ENCODE peak calls at places on chromosomes 7 and 10, in seven cellular contexts. J, W, P, O, C, B and I are unnamed samples.

GRCh38 chr10:43965033-43965917 is 316.6 kb upstream of the ZNF32 start:
- DNase-seq in O (no peak), J (no peak), C (no peak), B (peak; percentile 66), W (no peak), P (no peak), I (no peak)

GRCh38 chr10:72736176-72736795 is 44.3 kb downstream of the MCU start:
- DNase-seq in C (no peak), B (peak; percentile 74), J (no peak), W (peak; percentile 56), P (no peak), O (no peak), I (peak; percentile 5)

GRCh38 chr10:129033790-129034272 is 433.2 kb upstream of the MGMT start:
- DNase-seq in P (no peak), O (no peak), C (no peak), J (no peak), B (no peak), W (no peak), I (no peak)

GRCh38 chr10:32163076-32163773 is 107.0 kb upstream of the KIF5B start:
- DNase-seq in J (no peak), O (no peak), W (no peak), P (no peak), B (no peak), C (no peak), I (no peak)

GRCh38 chr7:44757311-44757710 is 8.7 kb downstream of the ZMIZ2 start:
- DNase-seq in W (peak; percentile 51), P (peak; percentile 78), C (no peak), J (no peak), O (no peak), B (peak; percentile 33), I (no peak)

GRCh38 chr7:43737467-43738127 is 8.3 kb upstream of the COA1 start:
- DNase-seq in J (no peak), W (no peak), B (no peak), O (no peak), C (no peak), P (no peak), I (no peak)

GRCh38 chr10:14859775-14860174 is 18.9 kb upstream of the SUV39H2 start:
- DNase-seq in W (no peak), C (no peak), O (no peak), J (no peak), P (no peak), B (peak; percentile 23), I (no peak)

GRCh38 chr7:47799529-47799928 is 148.7 kb downstream of the PKD1L1 start:
- DNase-seq in O (no peak), B (no peak), P (no peak), C (no peak), W (no peak), J (no peak), I (no peak)

GRCh38 chr10:132609211-132609610 is 71.6 kb downstream of the INPP5A start:
- DNase-seq in P (no peak), W (no peak), J (no peak), O (peak; percentile 46), B (no peak), C (no peak), I (no peak)

GRCh38 chr10:32942081-32942480 is 15.9 kb downstream of the ITGB1 start:
- DNase-seq in P (no peak), C (no peak), B (no peak), O (no peak), W (no peak), J (no peak), I (no peak)

GRCh38 chr7:49398730-49399129 is 374.7 kb upstream of the VWC2 start:
- DNase-seq in B (no peak), J (no peak), O (no peak), W (no peak), C (no peak), P (no peak), I (no peak)

GRCh38 chr7:152492952-152493351 is 57.1 kb upstream of the KMT2C start:
- DNase-seq in C (no peak), W (no peak), P (no peak), J (no peak), B (no peak), O (no peak), I (no peak)

GRCh38 chr7:121151663-121152344 is 163.3 kb downstream of the CPED1 start:
- DNase-seq in O (no peak), B (no peak), P (no peak), W (no peak), C (no peak), J (no peak), I (peak; percentile 33)

GRCh38 chr7:46315891-46316290 is 394.8 kb upstream of the IGFBP3 start:
- DNase-seq in B (peak; percentile 27), J (no peak), W (peak; percentile 16), P (no peak), C (no peak), O (no peak), I (no peak)

GRCh38 chr10:27341001-27341400 is 100.4 kb upstream of the ACBD5 start:
- DNase-seq in C (no peak), P (no peak), B (no peak), O (no peak), W (no peak), J (no peak), I (no peak)

GRCh38 chr10:103688451-103688850 is 166.9 kb downstream of the SH3PXD2A start:
- DNase-seq in O (no peak), B (no peak), J (no peak), W (peak; percentile 56), P (no peak), C (no peak), I (no peak)

GRCh38 chr10:132507956-132508490 is 29.6 kb upstream of the INPP5A start:
- DNase-seq in O (peak; percentile 36), P (no peak), W (no peak), C (no peak), B (no peak), J (no peak), I (no peak)

GRCh38 chr7:36777062-36777461 is 52.8 kb upstream of the AOAH start:
- DNase-seq in W (no peak), P (no peak), J (no peak), C (no peak), O (no peak), B (no peak), I (no peak)

GRCh38 chr10:30818010-30818660 is 188.6 kb upstream of the LYZL2 start:
- DNase-seq in C (peak; percentile 44), O (no peak), J (no peak), P (peak; percentile 71), W (no peak), B (peak; percentile 42), I (no peak)

GRCh38 chr7:86823769-86824168 is 180.1 kb downstream of the GRM3 start:
- DNase-seq in C (no peak), W (no peak), O (no peak), J (no peak), B (no peak), P (no peak), I (no peak)

GRCh38 chr7:130615583-130615982 is 53.0 kb downstream of the COPG2 start:
- DNase-seq in P (no peak), W (no peak), C (peak; percentile 58), B (no peak), O (no peak), J (no peak), I (no peak)

GRCh38 chr7:102222445-102222844 is 64.2 kb upstream of the SH2B2 start:
- DNase-seq in C (no peak), J (no peak), B (peak; percentile 9), W (no peak), P (no peak), O (no peak), I (no peak)

GRCh38 chr7:36840930-36841329 is 116.6 kb upstream of the AOAH start:
- DNase-seq in O (no peak), J (no peak), W (no peak), P (no peak), C (no peak), B (no peak), I (no peak)

GRCh38 chr10:2529945-2530344 is 537.4 kb upstream of the PFKP start:
- DNase-seq in W (no peak), J (no peak), B (no peak), C (no peak), P (no peak), O (no peak), I (no peak)

GRCh38 chr7:84196007-84196551 is 1.5 kb upstream of the SEMA3A start:
- DNase-seq in W (peak; percentile 31), J (no peak), C (no peak), P (no peak), O (no peak), B (peak; percentile 82), I (no peak)

DNA sequence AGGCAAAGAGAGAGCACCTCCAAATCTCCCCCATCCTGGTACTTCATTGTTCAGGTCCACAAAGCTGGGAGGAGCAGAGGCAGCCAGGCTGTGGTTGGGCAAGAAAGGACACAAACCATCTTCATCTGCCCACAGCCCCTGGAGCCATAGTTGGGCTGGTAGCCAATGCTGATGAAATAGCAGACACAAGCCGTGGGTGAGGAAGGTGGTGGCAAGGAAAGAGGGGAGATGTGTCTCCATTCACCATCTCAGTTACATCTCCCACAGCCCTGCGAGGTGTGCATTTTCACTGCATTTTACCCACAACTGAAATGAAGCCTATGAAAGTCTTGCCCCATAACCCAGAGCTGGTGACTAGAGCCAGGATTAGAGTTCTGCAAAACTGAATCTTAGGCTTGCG is 35.0 kb downstream of the PIK3AP1 start:
- DNase-seq in W (no peak), J (no peak), P (no peak), C (no peak), B (no peak), O (no peak), I (no peak)
- H3K4me1 ChIP-seq in W (no peaks in the 10 kb centered on the region), J (no peaks in the 10 kb centered on the region), P (no peaks in the 10 kb centered on the region), C (no peaks in the 10 kb centered on the region), B (no peaks in the 10 kb centered on the region), O (no peaks in the 10 kb centered on the region), I (peaks cover 18% of the 10 kb centered on the region)

GRCh38 chr7:38424750-38425463 is 151.5 kb upstream of the TARP start:
- DNase-seq in P (no peak), W (no peak), O (no peak), J (no peak), C (no peak), B (peak; percentile 27), I (no peak)
- TF ChIP-seq CTCF in P (no peak), W (no peak), O (no peak), J (no peak), C (no peak), B (peak; percentile 29), I (no peak)

DNA sequence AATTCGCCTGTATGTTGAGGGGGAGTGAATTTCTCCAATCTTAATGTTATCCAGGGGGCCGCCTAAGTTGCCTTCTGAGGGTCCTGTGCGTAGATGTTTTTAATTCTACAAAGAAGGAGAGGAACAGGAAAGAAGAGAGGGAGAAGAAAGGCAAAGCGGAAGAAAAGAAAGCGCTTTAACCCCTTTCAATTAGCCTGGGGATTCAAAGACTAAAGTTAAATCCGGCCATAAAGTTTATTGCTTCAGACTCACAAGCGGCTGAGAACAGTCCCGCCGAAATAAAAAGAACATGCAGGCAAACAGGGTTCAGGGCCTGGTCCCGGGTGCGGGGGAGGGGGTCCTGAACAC is 4.5 kb downstream of the HOXA5 start:
- DNase-seq in P (no peak), B (no peak), W (no peak), J (no peak), O (no peak), C (no peak), I (no peak)
- H3K4me3 ChIP-seq in P (no peak overlapping the region), B (peak overlapping the region; percentile 89), W (no peak overlapping the region), J (peak overlapping the region; percentile 28), O (peak overlapping the region; percentile 80), C (no peak overlapping the region), I (no peak overlapping the region)

DNA sequence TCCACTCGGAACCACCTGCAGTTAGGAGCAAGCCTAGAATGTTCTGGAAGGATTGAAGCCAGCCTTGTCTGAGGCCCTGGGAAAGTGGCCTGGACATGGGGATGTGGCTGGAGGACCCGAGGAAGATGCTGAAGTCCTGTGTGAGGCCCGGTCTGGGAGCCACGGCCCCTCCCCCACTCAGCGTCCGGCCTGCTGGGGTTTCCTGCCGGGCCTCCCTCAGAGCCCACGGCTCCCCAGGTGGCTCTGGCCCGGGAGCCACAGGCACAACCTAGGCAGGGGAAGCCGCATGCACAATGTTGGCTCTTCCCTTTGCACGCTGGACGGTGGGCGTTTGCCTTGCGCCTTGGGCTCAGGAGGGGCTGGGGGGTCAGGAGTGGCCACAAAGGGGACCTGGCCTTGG is 39.0 kb downstream of the UNCX start:
- DNase-seq in J (no peak), B (no peak), W (no peak), P (no peak), O (no peak), C (no peak), I (no peak)
- H3K4me1 ChIP-seq in J (no peaks in the 10 kb centered on the region), B (no peaks in the 10 kb centered on the region), W (no peaks in the 10 kb centered on the region), P (no peaks in the 10 kb centered on the region), O (no peaks in the 10 kb centered on the region), C (no peaks in the 10 kb centered on the region), I (no peaks in the 10 kb centered on the region)